ENCODE peak calls at places on chromosome 4, in eight cellular contexts. K is endothelial cell, B is A673, C is cardiac fibroblast, W is Peyer's patch, Z is HFFc6, Q is Calu3, P is adrenal gland. F is an unnamed sample.

GRCh38 chr4:157838366-157838765 is 334.5 kb downstream of the GASK1B start:
- DNase-seq in K (no peak), B (no peak), C (no peak), W (no peak), Z (no peak), Q (no peak), P (no peak), F (no peak)

GRCh38 chr4:31189938-31190337 is 469.8 kb downstream of the PCDH7 start:
- DNase-seq in K (no peak), B (no peak), C (no peak), W (no peak), Z (no peak), Q (no peak), P (no peak), F (no peak)

GRCh38 chr4:101232074-101232776 is 115.1 kb downstream of the PPP3CA start:
- DNase-seq in K (no peak), B (peak; percentile 73), C (peak; percentile 92), W (no peak), Z (peak; percentile 67), Q (no peak), P (peak; percentile 64), F (no peak)

GRCh38 chr4:6989331-6989923 is 53.7 kb upstream of the TADA2B start:
- DNase-seq in K (no peak), B (no peak), C (no peak), W (no peak), Z (no peak), Q (no peak), P (no peak), F (no peak)

GRCh38 chr4:176001171-176002006 is 64.3 kb upstream of the WDR17 start:
- DNase-seq in K (peak; percentile 57), B (peak; percentile 14), C (peak; percentile 14), W (no peak), Z (no peak), Q (peak; percentile 51), P (peak; percentile 33), F (peak; percentile 46)

GRCh38 chr4:78610546-78611214 is 59.1 kb downstream of the ANXA3 start:
- DNase-seq in K (no peak), B (peak; percentile 66), C (peak; percentile 50), W (no peak), Z (no peak), Q (no peak), P (no peak), F (no peak)

GRCh38 chr4:5784960-5785611 is 74.1 kb downstream of the EVC start:
- DNase-seq in K (no peak), B (no peak), C (peak; percentile 71), W (no peak), Z (no peak), Q (no peak), P (no peak), F (no peak)

GRCh38 chr4:106585920-106586349 is 217.4 kb upstream of the GIMD1 start:
- DNase-seq in K (no peak), B (no peak), C (peak; percentile 48), W (no peak), Z (no peak), Q (no peak), P (no peak), F (no peak)

GRCh38 chr4:5052424-5052702 is 1.1 kb downstream of the STK32B start:
- DNase-seq in K (no peak), B (no peak), C (no peak), W (no peak), Z (no peak), Q (no peak), P (no peak), F (no peak)

GRCh38 chr4:143348233-143349077 is 11.8 kb downstream of the GAB1 start:
- DNase-seq in K (no peak), B (no peak), C (no peak), W (no peak), Z (no peak), Q (no peak), P (no peak), F (no peak)

GRCh38 chr4:88320780-88321373 is 36.5 kb upstream of the PPM1K start:
- DNase-seq in K (no peak), B (no peak), C (no peak), W (peak; percentile 73), Z (peak; percentile 28), Q (no peak), P (peak; percentile 24), F (peak; percentile 41)

GRCh38 chr4:56653461-56654237 is 27.4 kb downstream of the HOPX start:
- DNase-seq in K (peak; percentile 15), B (no peak), C (no peak), W (peak; percentile 66), Z (no peak), Q (no peak), P (no peak), F (no peak)

GRCh38 chr4:156946508-156947197 is 24.9 kb downstream of the PDGFC start:
- DNase-seq in K (no peak), B (no peak), C (peak; percentile 99), W (no peak), Z (peak; percentile 99), Q (no peak), P (peak; percentile 49), F (no peak)

GRCh38 chr4:5079581-5079980 is 28.3 kb downstream of the STK32B start:
- DNase-seq in K (no peak), B (no peak), C (peak; percentile 8), W (no peak), Z (no peak), Q (no peak), P (no peak), F (no peak)

GRCh38 chr4:29970626-29971025 is 749.5 kb upstream of the PCDH7 start:
- DNase-seq in K (peak; percentile 11), B (peak; percentile 64), C (no peak), W (no peak), Z (peak; percentile 5), Q (no peak), P (no peak), F (no peak)

GRCh38 chr4:178215309-178215708 is 773.1 kb upstream of the AGA start:
- DNase-seq in K (no peak), B (no peak), C (no peak), W (no peak), Z (no peak), Q (no peak), P (no peak), F (no peak)

GRCh38 chr4:173014113-173014558 is 154.5 kb upstream of the GALNT7 start:
- DNase-seq in K (peak; percentile 47), B (peak; percentile 90), C (peak; percentile 85), W (no peak), Z (peak; percentile 37), Q (peak; percentile 6), P (no peak), F (no peak)

GRCh38 chr4:94533405-94534223 is 81.9 kb downstream of the PDLIM5 start:
- DNase-seq in K (no peak), B (no peak), C (no peak), W (no peak), Z (no peak), Q (no peak), P (no peak), F (no peak)

GRCh38 chr4:104093247-104093646 is 373.5 kb upstream of the TACR3 start:
- DNase-seq in K (no peak), B (no peak), C (no peak), W (no peak), Z (no peak), Q (no peak), P (no peak), F (no peak)

GRCh38 chr4:56671373-56671772 is 9.7 kb downstream of the HOPX start:
- DNase-seq in K (no peak), B (no peak), C (no peak), W (no peak), Z (no peak), Q (no peak), P (no peak), F (no peak)

GRCh38 chr4:165355900-165356300 is 22.9 kb upstream of the CPE start:
- DNase-seq in K (peak; percentile 38), B (peak; percentile 46), C (peak; percentile 59), W (peak; percentile 56), Z (peak; percentile 33), Q (peak; percentile 27), P (no peak), F (no peak)

GRCh38 chr4:144721994-144722393 is 76.0 kb downstream of the HHIP start:
- DNase-seq in K (no peak), B (no peak), C (no peak), W (no peak), Z (no peak), Q (no peak), P (no peak), F (no peak)

GRCh38 chr4:6201580-6202091 is 1.3 kb upstream of the JAKMIP1 start:
- DNase-seq in K (no peak), B (no peak), C (no peak), W (peak; percentile 47), Z (no peak), Q (no peak), P (no peak), F (no peak)

DNA sequence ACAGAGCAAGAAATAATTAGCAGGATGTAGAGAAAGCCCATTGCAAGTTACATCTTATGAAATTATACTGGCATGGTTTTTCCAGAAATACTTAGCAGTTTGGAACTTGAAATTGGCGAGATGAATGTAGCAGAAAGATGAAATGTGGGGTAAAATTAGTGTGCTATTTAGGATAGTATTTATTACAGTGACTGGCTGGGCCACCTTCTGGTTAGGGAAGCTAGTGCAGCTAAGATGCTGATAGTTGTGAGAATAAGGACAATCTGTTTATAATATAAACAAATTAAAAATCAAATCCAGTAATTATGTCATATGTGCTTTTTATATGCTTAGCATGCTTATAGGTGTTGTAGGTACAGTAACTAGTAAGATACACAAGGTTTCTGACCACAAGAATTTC is 74.8 kb downstream of the IL15 start:
- DNase-seq in K (no peak), B (peak; percentile 9), C (peak; percentile 71), W (no peak), Z (peak; percentile 21), Q (peak; percentile 3), P (no peak), F (no peak)
- TF ChIP-seq CTCF in K (peak; percentile 66), B (peak; percentile 57), C (peak; percentile 85), W (peak; percentile 38), Z (peak; percentile 84), Q (peak; percentile 43), P (peak; percentile 49), F (peak; percentile 8)

GRCh38 chr4:48588230-48588943 is 98.3 kb downstream of the ZAR1 start:
- DNase-seq in K (no peak), B (no peak), C (no peak), W (no peak), Z (no peak), Q (no peak), P (no peak), F (no peak)
- TF ChIP-seq CTCF in K (no peak), B (no peak), C (no peak), W (no peak), Z (no peak), Q (no peak), P (no peak), F (no peak)

GRCh38 chr4:147617173-147617840 is at the start of gene TMEM184C:
- DNase-seq in K (peak; percentile 95), B (peak; percentile 99), C (peak; percentile 95), W (peak; percentile 99), Z (peak; percentile 92), Q (peak; percentile 96), P (peak; percentile 99), F (peak; percentile 99)
- TF ChIP-seq CTCF in K (no peak), B (no peak), C (no peak), W (peak; percentile 11), Z (no peak), Q (no peak), P (no peak), F (no peak)

DNA sequence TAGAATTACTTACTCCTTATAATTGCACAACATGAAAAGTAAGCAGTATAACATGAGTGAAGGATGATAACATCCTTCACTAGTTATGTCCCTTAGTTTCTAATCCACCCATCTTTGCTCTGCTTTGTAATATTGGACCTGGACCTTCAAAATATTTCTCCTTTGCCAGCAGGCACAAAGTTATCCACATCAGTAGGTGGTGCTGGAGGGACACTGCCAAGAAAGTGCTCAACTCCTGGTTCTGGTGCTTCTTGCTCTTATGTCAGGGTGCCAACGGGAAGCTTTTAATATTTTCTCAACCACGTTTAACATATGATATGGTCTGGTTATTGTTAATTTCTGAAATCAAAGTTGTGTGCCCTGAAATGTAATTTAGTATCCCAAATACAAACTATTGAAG is 49.1 kb downstream of the TMEM165 start:
- DNase-seq in K (no peak), B (peak; percentile 25), C (peak; percentile 55), W (no peak), Z (peak; percentile 56), Q (no peak), P (peak; percentile 42), F (no peak)
- TF ChIP-seq CTCF in K (no peak), B (peak; percentile 31), C (peak; percentile 31), W (no peak), Z (peak; percentile 69), Q (no peak), P (peak; percentile 11), F (no peak)

F was measured in lung.